ENCODE peak calls at places on chromosomes 13 and 19, in six cellular contexts. A, D, T, K, J and L are unnamed samples.

GRCh38 chr13:112738606-112739005 is 48.8 kb downstream of the ATP11A start:
- DNase-seq in A (no peak), D (no peak), T (no peak), K (no peak), J (no peak), L (no peak)

GRCh38 chr13:60267498-60268202 is 103.9 kb upstream of the DIAPH3 start:
- DNase-seq in A (no peak), D (peak), T (no peak), K (peak), J (no peak), L (no peak)

GRCh38 chr19:5694952-5695648 is 5.0 kb downstream of the RPL36 start:
- DNase-seq in A (no peak), D (peak), T (no peak), K (no peak), J (no peak), L (no peak)

GRCh38 chr19:54616840-54617560 is 13.3 kb upstream of the LILRB1 start:
- DNase-seq in A (no peak), D (no peak), T (peak), K (no peak), J (no peak), L (no peak)

GRCh38 chr13:33560722-33561121 is 257.2 kb upstream of the RFC3 start:
- DNase-seq in A (no peak), D (no peak), T (no peak), K (peak), J (no peak), L (peak)

GRCh38 chr13:27455331-27455855 is 5.0 kb upstream of the MTIF3 start:
- DNase-seq in A (no peak), D (no peak), T (no peak), K (no peak), J (no peak), L (peak)

GRCh38 chr19:9078651-9079050 is 8.2 kb upstream of the OR1M1 start:
- DNase-seq in A (no peak), D (no peak), T (no peak), K (no peak), J (no peak), L (no peak)

GRCh38 chr19:31135841-31136240 is 213.4 kb downstream of the TSHZ3 start:
- DNase-seq in A (peak), D (no peak), T (no peak), K (no peak), J (peak), L (peak)

GRCh38 chr13:66477816-66478215 is 752.3 kb downstream of the PCDH9 start:
- DNase-seq in A (peak), D (no peak), T (no peak), K (no peak), J (no peak), L (no peak)

GRCh38 chr19:52398091-52398461 is 427 bp downstream of the ZNF528 start:
- DNase-seq in A (no peak), D (peak), T (no peak), K (peak), J (peak), L (no peak)

GRCh38 chr13:100517706-100518105 is 70.9 kb downstream of the GGACT start:
- DNase-seq in A (no peak), D (peak), T (no peak), K (no peak), J (no peak), L (no peak)

GRCh38 chr19:2665103-2665502 is 37.4 kb downstream of the GNG7 start:
- DNase-seq in A (no peak), D (no peak), T (no peak), K (no peak), J (no peak), L (no peak)

GRCh38 chr19:18491995-18492953 is 29.6 kb downstream of the ELL start:
- DNase-seq in A (no peak), D (no peak), T (no peak), K (no peak), J (no peak), L (no peak)

GRCh38 chr13:53781941-53782340 is 753.3 kb downstream of the OLFM4 start:
- DNase-seq in A (no peak), D (no peak), T (no peak), K (no peak), J (no peak), L (no peak)

GRCh38 chr13:53778937-53779336 is 750.3 kb downstream of the OLFM4 start:
- DNase-seq in A (no peak), D (no peak), T (no peak), K (no peak), J (no peak), L (no peak)

GRCh38 chr13:53784331-53784730 is 755.7 kb downstream of the OLFM4 start:
- DNase-seq in A (no peak), D (no peak), T (no peak), K (no peak), J (no peak), L (no peak)

GRCh38 chr13:53783466-53783865 is 754.9 kb downstream of the OLFM4 start:
- DNase-seq in A (no peak), D (peak), T (no peak), K (no peak), J (no peak), L (no peak)

GRCh38 chr13:53782400-53783030 is 753.9 kb downstream of the OLFM4 start:
- DNase-seq in A (no peak), D (peak), T (peak), K (peak), J (peak), L (peak)
- H3K4me3 ChIP-seq in A (no peak), D (no peak), T (no peak), K (peak), J (no peak), L (peak)

GRCh38 chr13:23711355-23711754 is 141.1 kb downstream of the TNFRSF19 start:
- DNase-seq in A (no peak), D (no peak), T (no peak), K (no peak), J (no peak), L (no peak)

GRCh38 chr13:23715092-23715761 is 145.0 kb downstream of the TNFRSF19 start:
- DNase-seq in A (no peak), D (no peak), T (no peak), K (no peak), J (no peak), L (no peak)

GRCh38 chr13:23714672-23715071 is 144.5 kb downstream of the TNFRSF19 start:
- DNase-seq in A (no peak), D (no peak), T (no peak), K (no peak), J (no peak), L (no peak)

GRCh38 chr13:23718916-23719470 is 148.8 kb downstream of the TNFRSF19 start:
- DNase-seq in A (no peak), D (no peak), T (no peak), K (no peak), J (peak), L (no peak)

DNA sequence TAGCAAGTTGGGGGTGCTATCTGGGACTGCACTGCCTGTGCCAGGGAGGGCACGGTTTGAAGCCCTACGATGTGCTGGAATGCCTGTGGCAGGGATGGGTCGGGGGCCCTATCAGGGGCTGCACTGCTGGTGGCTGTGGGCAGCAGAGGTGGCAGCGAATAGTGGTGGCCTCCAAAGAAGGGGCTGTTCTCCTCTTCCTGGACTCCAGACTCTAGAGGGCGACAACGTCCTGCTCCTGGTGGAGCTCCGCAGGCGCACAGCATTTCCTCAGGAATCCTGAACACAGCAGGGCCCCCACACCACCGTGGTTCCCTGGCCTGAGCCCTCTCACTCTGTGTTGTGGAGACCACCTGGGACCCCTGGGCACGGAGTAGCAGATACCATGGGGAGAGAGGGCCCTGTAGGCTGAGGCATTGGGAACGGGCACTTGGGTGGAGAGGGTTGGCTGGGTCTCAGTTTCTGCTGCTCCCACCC is 145.6 kb downstream of the TNFRSF19 start:
- DNase-seq in A (no peak), D (peak), T (no peak), K (no peak), J (no peak), L (no peak)
- TF ChIP-seq CTCF in A (peak), D (peak), T (no peak), K (peak), J (peak), L (peak)

GRCh38 chr19:47754206-47755064 is 9.1 kb downstream of the NOP53 start:
- DNase-seq in A (no peak), D (no peak), T (no peak), K (no peak), J (no peak), L (no peak)
- H3K4me3 ChIP-seq in A (no peak), D (no peak), T (no peak), K (no peak), J (no peak), L (no peak)

GRCh38 chr19:11693505-11694499 is 44.9 kb downstream of the ZNF823 start:
- DNase-seq in A (peak), D (peak), T (no peak), K (peak), J (peak), L (peak)
- TF ChIP-seq CTCF in A (no peak), D (peak), T (no peak), K (no peak), J (no peak), L (no peak)

GRCh38 chr13:40920826-40921225 is 98.3 kb downstream of the ELF1 start:
- DNase-seq in A (no peak), D (no peak), T (no peak), K (peak), J (peak), L (peak)

GRCh38 chr13:40927929-40928328 is 91.2 kb downstream of the ELF1 start:
- DNase-seq in A (no peak), D (no peak), T (no peak), K (no peak), J (no peak), L (no peak)

GRCh38 chr13:40922437-40923040 is 96.6 kb downstream of the ELF1 start:
- DNase-seq in A (no peak), D (peak), T (no peak), K (no peak), J (no peak), L (no peak)
- H3K4me3 ChIP-seq in A (no peak), D (no peak), T (no peak), K (no peak), J (no peak), L (no peak)

DNA sequence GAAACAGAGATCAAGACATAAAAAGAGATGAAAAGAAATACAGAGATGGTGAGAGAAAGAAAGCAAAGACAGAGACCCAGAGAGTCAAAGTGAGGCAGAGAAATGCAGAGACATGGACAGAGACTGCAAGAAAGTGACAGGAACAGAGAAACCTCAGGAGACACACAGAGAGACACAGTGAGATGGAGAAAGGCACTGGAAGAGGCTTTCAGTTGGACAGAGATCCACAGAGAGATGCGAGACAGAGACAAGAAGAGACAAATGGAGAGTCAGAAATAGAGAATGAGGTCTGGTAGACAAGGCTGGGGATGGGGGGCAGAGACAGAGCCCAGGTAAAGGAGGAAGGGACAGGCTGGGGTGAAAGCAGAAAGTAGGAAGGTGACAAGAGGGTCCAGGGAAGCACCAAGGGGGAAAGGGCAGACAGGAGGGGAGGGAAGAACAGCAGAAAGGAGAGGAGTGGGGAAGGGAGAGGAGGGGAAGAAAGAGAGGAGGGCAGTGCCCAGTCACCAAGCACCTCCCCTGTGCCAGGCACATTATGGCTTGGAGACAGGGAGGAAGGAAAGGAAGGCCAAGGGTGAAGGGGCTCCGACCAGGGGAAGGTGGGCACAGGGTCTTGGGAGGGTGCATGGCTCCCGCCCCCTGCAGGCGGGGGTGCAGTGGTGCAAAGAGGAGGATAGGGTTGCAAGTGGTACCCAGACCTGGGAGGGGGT is 38.5 kb downstream of the DEDD2 start:
- DNase-seq in A (no peak), D (peak), T (no peak), K (no peak), J (no peak), L (no peak)
- TF ChIP-seq CTCF in A (peak), D (peak), T (peak), K (peak), J (peak), L (peak)